ENCODE peak calls at places on chromosomes 13 and 19, in five cellular contexts. R is thoracic aorta, I is KG1, G is GF-D8, J is Calu3. A is an unnamed sample.

GRCh38 chr19:49954933-49955332 is 6.0 kb downstream of the SIGLEC11 start:
- DNase-seq in I (no peak), R (no peak), J (no peak), G (no peak), A (no peak)

GRCh38 chr13:93425411-93425810 is 198.8 kb downstream of the GPC6 start:
- DNase-seq in G (no peak), R (no peak), I (no peak), J (no peak), A (no peak)

GRCh38 chr13:44575741-44576395 is at the start of gene TSC22D1:
- DNase-seq in R (no peak), I (peak; percentile 78), J (peak; percentile 25), G (no peak), A (peak; percentile 33)

GRCh38 chr13:101747039-101747438 is 294.6 kb downstream of the ITGBL1 start:
- DNase-seq in G (no peak), J (no peak), I (no peak), R (no peak), A (no peak)

GRCh38 chr19:48000846-48001245 is 6.4 kb downstream of the ELSPBP1 start:
- DNase-seq in J (no peak), G (no peak), I (no peak), R (no peak), A (no peak)

GRCh38 chr13:45681101-45681500 is 21.0 kb upstream of the CBY2 start:
- DNase-seq in J (no peak), R (no peak), G (no peak), I (no peak), A (no peak)

GRCh38 chr19:41705393-41706174 is 2.8 kb upstream of the CEACAM5 start:
- DNase-seq in R (no peak), I (no peak), J (peak; percentile 82), G (no peak), A (no peak)

GRCh38 chr13:60572855-60573254 is 175.8 kb downstream of the TDRD3 start:
- DNase-seq in R (no peak), I (no peak), J (no peak), G (no peak), A (no peak)

GRCh38 chr13:45876781-45877180 is 25.2 kb upstream of the SIAH3 start:
- DNase-seq in G (no peak), R (no peak), J (no peak), I (no peak), A (no peak)